ENCODE peak calls at places on chromosomes 3 and 15, in nine cellular contexts. One of them, this sample, is unnamed.
A peak's percentile ranks its signal among the peaks of the same experiment; 100 is the strongest.

GRCh38 chr15:36682091-36682490 is 102.7 kb downstream of the CDIN1 start:
- DNase-seq in kidney glomerular epithelial cell: no peak
- DNase-seq in GM19239: no peak
- DNase-seq in T1000: no peak
- DNase-seq in fibroblast of pulmonary artery: peak; percentile 79
- DNase-seq in prostate gland: no peak
- DNase-seq in adrenal gland: no peak
- DNase-seq in activated effector memory CD4-positive, alpha-beta T cell treated with anti-CD3 and anti-CD28 coated beads, Interleukin-2, amount 50 U/mL, for 16 hours: no peak
- DNase-seq in HEK293T: no peak
- DNase-seq in this sample: no peak

GRCh38 chr3:100047455-100048141 is 66.7 kb downstream of the FILIP1L start:
- DNase-seq in T1000: no peak
- DNase-seq in activated effector memory CD4-positive, alpha-beta T cell treated with anti-CD3 and anti-CD28 coated beads, Interleukin-2, amount 50 U/mL, for 16 hours: no peak
- DNase-seq in kidney glomerular epithelial cell: peak; percentile 87
- DNase-seq in GM19239: peak; percentile 37
- DNase-seq in prostate gland: no peak
- DNase-seq in HEK293T: no peak
- DNase-seq in adrenal gland: peak; percentile 39
- DNase-seq in fibroblast of pulmonary artery: peak; percentile 64
- DNase-seq in this sample: no peak

GRCh38 chr15:25375557-25375956 is 63.3 kb downstream of the UBE3A start:
- DNase-seq in HEK293T: no peak
- DNase-seq in prostate gland: no peak
- DNase-seq in T1000: no peak
- DNase-seq in GM19239: no peak
- DNase-seq in fibroblast of pulmonary artery: peak; percentile 52
- DNase-seq in kidney glomerular epithelial cell: no peak
- DNase-seq in activated effector memory CD4-positive, alpha-beta T cell treated with anti-CD3 and anti-CD28 coated beads, Interleukin-2, amount 50 U/mL, for 16 hours: no peak
- DNase-seq in adrenal gland: no peak
- DNase-seq in this sample: no peak

GRCh38 chr15:71471347-71471746 is 339.0 kb upstream of the NR2E3 start:
- DNase-seq in GM19239: no peak
- DNase-seq in fibroblast of pulmonary artery: no peak
- DNase-seq in T1000: no peak
- DNase-seq in prostate gland: peak; percentile 48
- DNase-seq in kidney glomerular epithelial cell: no peak
- DNase-seq in activated effector memory CD4-positive, alpha-beta T cell treated with anti-CD3 and anti-CD28 coated beads, Interleukin-2, amount 50 U/mL, for 16 hours: no peak
- DNase-seq in HEK293T: no peak
- DNase-seq in adrenal gland: no peak
- DNase-seq in this sample: no peak

GRCh38 chr3:104856743-104857142 is 510.0 kb upstream of the ALCAM start:
- DNase-seq in adrenal gland: no peak
- DNase-seq in HEK293T: no peak
- DNase-seq in prostate gland: no peak
- DNase-seq in fibroblast of pulmonary artery: no peak
- DNase-seq in GM19239: no peak
- DNase-seq in T1000: no peak
- DNase-seq in kidney glomerular epithelial cell: no peak
- DNase-seq in activated effector memory CD4-positive, alpha-beta T cell treated with anti-CD3 and anti-CD28 coated beads, Interleukin-2, amount 50 U/mL, for 16 hours: no peak
- DNase-seq in this sample: no peak

GRCh38 chr3:136819784-136820640 is 1.1 kb downstream of the SLC35G2 start:
- DNase-seq in fibroblast of pulmonary artery: peak; percentile 68
- DNase-seq in adrenal gland: peak; percentile 74
- DNase-seq in HEK293T: peak; percentile 57
- DNase-seq in T1000: peak; percentile 62
- DNase-seq in activated effector memory CD4-positive, alpha-beta T cell treated with anti-CD3 and anti-CD28 coated beads, Interleukin-2, amount 50 U/mL, for 16 hours: peak; percentile 74
- DNase-seq in kidney glomerular epithelial cell: peak; percentile 65
- DNase-seq in prostate gland: peak; percentile 26
- DNase-seq in GM19239: no peak
- DNase-seq in this sample: peak; percentile 20

GRCh38 chr15:99361541-99362185 is 110.4 kb downstream of the LRRC28 start:
- DNase-seq in kidney glomerular epithelial cell: no peak
- DNase-seq in T1000: no peak
- DNase-seq in prostate gland: no peak
- DNase-seq in activated effector memory CD4-positive, alpha-beta T cell treated with anti-CD3 and anti-CD28 coated beads, Interleukin-2, amount 50 U/mL, for 16 hours: no peak
- DNase-seq in fibroblast of pulmonary artery: peak; percentile 39
- DNase-seq in GM19239: no peak
- DNase-seq in HEK293T: no peak
- DNase-seq in adrenal gland: no peak
- DNase-seq in this sample: no peak

GRCh38 chr3:184631339-184631965 is 69.9 kb downstream of the EPHB3 start:
- DNase-seq in HEK293T: no peak
- DNase-seq in adrenal gland: no peak
- DNase-seq in activated effector memory CD4-positive, alpha-beta T cell treated with anti-CD3 and anti-CD28 coated beads, Interleukin-2, amount 50 U/mL, for 16 hours: no peak
- DNase-seq in T1000: no peak
- DNase-seq in prostate gland: no peak
- DNase-seq in kidney glomerular epithelial cell: no peak
- DNase-seq in fibroblast of pulmonary artery: no peak
- DNase-seq in GM19239: no peak
- DNase-seq in this sample: no peak

GRCh38 chr3:185959609-185960517 is 22.0 kb upstream of the TRA2B start:
- DNase-seq in kidney glomerular epithelial cell: peak; percentile 13
- DNase-seq in activated effector memory CD4-positive, alpha-beta T cell treated with anti-CD3 and anti-CD28 coated beads, Interleukin-2, amount 50 U/mL, for 16 hours: no peak
- DNase-seq in HEK293T: no peak
- DNase-seq in fibroblast of pulmonary artery: peak; percentile 81
- DNase-seq in adrenal gland: peak; percentile 56
- DNase-seq in prostate gland: peak; percentile 51
- DNase-seq in T1000: no peak
- DNase-seq in GM19239: no peak
- DNase-seq in this sample: no peak

GRCh38 chr15:51484781-51485180 is 137.8 kb downstream of the DMXL2 start:
- DNase-seq in fibroblast of pulmonary artery: no peak
- DNase-seq in adrenal gland: no peak
- DNase-seq in kidney glomerular epithelial cell: no peak
- DNase-seq in prostate gland: no peak
- DNase-seq in T1000: no peak
- DNase-seq in HEK293T: no peak
- DNase-seq in activated effector memory CD4-positive, alpha-beta T cell treated with anti-CD3 and anti-CD28 coated beads, Interleukin-2, amount 50 U/mL, for 16 hours: no peak
- DNase-seq in GM19239: no peak
- DNase-seq in this sample: no peak

GRCh38 chr15:57463360-57463759 is 87.1 kb downstream of the CGNL1 start:
- DNase-seq in T1000: no peak
- DNase-seq in prostate gland: no peak
- DNase-seq in GM19239: no peak
- DNase-seq in HEK293T: no peak
- DNase-seq in fibroblast of pulmonary artery: no peak
- DNase-seq in kidney glomerular epithelial cell: no peak
- DNase-seq in adrenal gland: no peak
- DNase-seq in activated effector memory CD4-positive, alpha-beta T cell treated with anti-CD3 and anti-CD28 coated beads, Interleukin-2, amount 50 U/mL, for 16 hours: no peak
- DNase-seq in this sample: no peak

GRCh38 chr3:163476179-163476578 is 1602.1 kb downstream of the SI start:
- DNase-seq in adrenal gland: no peak
- DNase-seq in prostate gland: no peak
- DNase-seq in HEK293T: no peak
- DNase-seq in kidney glomerular epithelial cell: no peak
- DNase-seq in GM19239: no peak
- DNase-seq in activated effector memory CD4-positive, alpha-beta T cell treated with anti-CD3 and anti-CD28 coated beads, Interleukin-2, amount 50 U/mL, for 16 hours: no peak
- DNase-seq in T1000: no peak
- DNase-seq in fibroblast of pulmonary artery: peak; percentile 7
- DNase-seq in this sample: no peak

GRCh38 chr15:51647128-51647562 is 24.6 kb upstream of the DMXL2 start:
- DNase-seq in GM19239: no peak
- DNase-seq in kidney glomerular epithelial cell: peak; percentile 11
- DNase-seq in fibroblast of pulmonary artery: peak; percentile 64
- DNase-seq in adrenal gland: peak; percentile 67
- DNase-seq in T1000: peak; percentile 35
- DNase-seq in HEK293T: no peak
- DNase-seq in activated effector memory CD4-positive, alpha-beta T cell treated with anti-CD3 and anti-CD28 coated beads, Interleukin-2, amount 50 U/mL, for 16 hours: no peak
- DNase-seq in prostate gland: no peak
- DNase-seq in this sample: no peak

GRCh38 chr3:124207873-124208473 is 216.0 kb upstream of the ROPN1 start:
- DNase-seq in kidney glomerular epithelial cell: no peak
- DNase-seq in prostate gland: no peak
- DNase-seq in fibroblast of pulmonary artery: no peak
- DNase-seq in adrenal gland: no peak
- DNase-seq in HEK293T: no peak
- DNase-seq in T1000: no peak
- DNase-seq in activated effector memory CD4-positive, alpha-beta T cell treated with anti-CD3 and anti-CD28 coated beads, Interleukin-2, amount 50 U/mL, for 16 hours: no peak
- DNase-seq in GM19239: peak; percentile 4
- DNase-seq in this sample: no peak

GRCh38 chr3:10417849-10418248 is 87.5 kb downstream of the ATP2B2 start:
- DNase-seq in fibroblast of pulmonary artery: peak; percentile 9
- DNase-seq in prostate gland: no peak
- DNase-seq in kidney glomerular epithelial cell: no peak
- DNase-seq in T1000: no peak
- DNase-seq in GM19239: no peak
- DNase-seq in activated effector memory CD4-positive, alpha-beta T cell treated with anti-CD3 and anti-CD28 coated beads, Interleukin-2, amount 50 U/mL, for 16 hours: no peak
- DNase-seq in HEK293T: no peak
- DNase-seq in adrenal gland: no peak
- DNase-seq in this sample: no peak

GRCh38 chr3:13296662-13297061 is 123.5 kb downstream of the NUP210 start:
- DNase-seq in T1000: no peak
- DNase-seq in adrenal gland: no peak
- DNase-seq in fibroblast of pulmonary artery: no peak
- DNase-seq in prostate gland: no peak
- DNase-seq in activated effector memory CD4-positive, alpha-beta T cell treated with anti-CD3 and anti-CD28 coated beads, Interleukin-2, amount 50 U/mL, for 16 hours: no peak
- DNase-seq in HEK293T: no peak
- DNase-seq in kidney glomerular epithelial cell: no peak
- DNase-seq in GM19239: no peak
- DNase-seq in this sample: no peak

This sample was measured in activated T-helper 2 cell treated with anti-CD3 and anti-CD28 coated beads, Interferon-gamma antibody, Interleukin-2, Interleukin-4, amounts not matched to agents 10 μg/mL and 5 μg/mL and 100 μg/mL, durations not matched to agents 14 hours and 24 hours and 36 hours.